ENCODE peak calls at places on chromosomes 6 and 20, in seven cellular contexts. One of them, this sample, is unnamed.

GRCh38 chr6:139743629-139744028 is 369.2 kb upstream of the CITED2 start:
- DNase-seq in posterior cingulate gyrus: no peak
- DNase-seq in stimulated activated naive CD8-positive, alpha-beta T cell treated with anti-CD3 and anti-CD28 coated beads, Interleukin-15, Interleukin-2, amounts not matched to agents 100 U/mL and 50 U/mL, for 24 hours: no peak
- DNase-seq in SW 1271: peak
- DNase-seq in stromal cell of bone marrow: peak
- DNase-seq in PC-9: peak
- DNase-seq in activated T-helper 2 cell treated with anti-CD3 and anti-CD28 coated beads, Interferon-gamma antibody, Interleukin-2, Interleukin-4, amounts not matched to agents 10 μg/mL and 5 μg/mL and 100 μg/mL, durations not matched to agents 14 hours and 24 hours and 36 hours: no peak
- DNase-seq in this sample: no peak

GRCh38 chr6:64250126-64250525 is 614.5 kb downstream of the PHF3 start:
- DNase-seq in posterior cingulate gyrus: no peak
- DNase-seq in stimulated activated naive CD8-positive, alpha-beta T cell treated with anti-CD3 and anti-CD28 coated beads, Interleukin-15, Interleukin-2, amounts not matched to agents 100 U/mL and 50 U/mL, for 24 hours: no peak
- DNase-seq in SW 1271: no peak
- DNase-seq in stromal cell of bone marrow: no peak
- DNase-seq in PC-9: no peak
- DNase-seq in activated T-helper 2 cell treated with anti-CD3 and anti-CD28 coated beads, Interferon-gamma antibody, Interleukin-2, Interleukin-4, amounts not matched to agents 10 μg/mL and 5 μg/mL and 100 μg/mL, durations not matched to agents 14 hours and 24 hours and 36 hours: no peak
- DNase-seq in this sample: no peak

GRCh38 chr6:121435444-121436069 is at the start of gene GJA1:
- DNase-seq in posterior cingulate gyrus: no peak
- DNase-seq in stimulated activated naive CD8-positive, alpha-beta T cell treated with anti-CD3 and anti-CD28 coated beads, Interleukin-15, Interleukin-2, amounts not matched to agents 100 U/mL and 50 U/mL, for 24 hours: no peak
- DNase-seq in SW 1271: no peak
- DNase-seq in stromal cell of bone marrow: peak
- DNase-seq in PC-9: no peak
- DNase-seq in activated T-helper 2 cell treated with anti-CD3 and anti-CD28 coated beads, Interferon-gamma antibody, Interleukin-2, Interleukin-4, amounts not matched to agents 10 μg/mL and 5 μg/mL and 100 μg/mL, durations not matched to agents 14 hours and 24 hours and 36 hours: no peak
- DNase-seq in this sample: no peak

GRCh38 chr20:6735913-6736845 is 31.3 kb upstream of the BMP2 start:
- DNase-seq in posterior cingulate gyrus: peak
- DNase-seq in stimulated activated naive CD8-positive, alpha-beta T cell treated with anti-CD3 and anti-CD28 coated beads, Interleukin-15, Interleukin-2, amounts not matched to agents 100 U/mL and 50 U/mL, for 24 hours: no peak
- DNase-seq in SW 1271: no peak
- DNase-seq in stromal cell of bone marrow: no peak
- DNase-seq in PC-9: no peak
- DNase-seq in activated T-helper 2 cell treated with anti-CD3 and anti-CD28 coated beads, Interferon-gamma antibody, Interleukin-2, Interleukin-4, amounts not matched to agents 10 μg/mL and 5 μg/mL and 100 μg/mL, durations not matched to agents 14 hours and 24 hours and 36 hours: no peak
- DNase-seq in this sample: peak

GRCh38 chr6:1215023-1215422 is 96.9 kb upstream of the FOXQ1 start:
- DNase-seq in posterior cingulate gyrus: no peak
- DNase-seq in stimulated activated naive CD8-positive, alpha-beta T cell treated with anti-CD3 and anti-CD28 coated beads, Interleukin-15, Interleukin-2, amounts not matched to agents 100 U/mL and 50 U/mL, for 24 hours: no peak
- DNase-seq in SW 1271: no peak
- DNase-seq in stromal cell of bone marrow: no peak
- DNase-seq in PC-9: no peak
- DNase-seq in activated T-helper 2 cell treated with anti-CD3 and anti-CD28 coated beads, Interferon-gamma antibody, Interleukin-2, Interleukin-4, amounts not matched to agents 10 μg/mL and 5 μg/mL and 100 μg/mL, durations not matched to agents 14 hours and 24 hours and 36 hours: no peak
- DNase-seq in this sample: no peak

GRCh38 chr20:63529180-63529860 is 7.9 kb downstream of the PTK6 start:
- DNase-seq in posterior cingulate gyrus: peak
- DNase-seq in stimulated activated naive CD8-positive, alpha-beta T cell treated with anti-CD3 and anti-CD28 coated beads, Interleukin-15, Interleukin-2, amounts not matched to agents 100 U/mL and 50 U/mL, for 24 hours: no peak
- DNase-seq in SW 1271: no peak
- DNase-seq in stromal cell of bone marrow: no peak
- DNase-seq in PC-9: no peak
- DNase-seq in activated T-helper 2 cell treated with anti-CD3 and anti-CD28 coated beads, Interferon-gamma antibody, Interleukin-2, Interleukin-4, amounts not matched to agents 10 μg/mL and 5 μg/mL and 100 μg/mL, durations not matched to agents 14 hours and 24 hours and 36 hours: no peak
- DNase-seq in this sample: no peak

GRCh38 chr6:137864812-137865508 is 2.1 kb upstream of the TNFAIP3 start:
- DNase-seq in posterior cingulate gyrus: no peak
- DNase-seq in stimulated activated naive CD8-positive, alpha-beta T cell treated with anti-CD3 and anti-CD28 coated beads, Interleukin-15, Interleukin-2, amounts not matched to agents 100 U/mL and 50 U/mL, for 24 hours: peak
- DNase-seq in SW 1271: no peak
- DNase-seq in stromal cell of bone marrow: no peak
- DNase-seq in PC-9: no peak
- DNase-seq in activated T-helper 2 cell treated with anti-CD3 and anti-CD28 coated beads, Interferon-gamma antibody, Interleukin-2, Interleukin-4, amounts not matched to agents 10 μg/mL and 5 μg/mL and 100 μg/mL, durations not matched to agents 14 hours and 24 hours and 36 hours: no peak
- DNase-seq in this sample: no peak

GRCh38 chr20:40644863-40645262 is 44.2 kb downstream of the MAFB start:
- DNase-seq in posterior cingulate gyrus: no peak
- DNase-seq in stimulated activated naive CD8-positive, alpha-beta T cell treated with anti-CD3 and anti-CD28 coated beads, Interleukin-15, Interleukin-2, amounts not matched to agents 100 U/mL and 50 U/mL, for 24 hours: no peak
- DNase-seq in SW 1271: no peak
- DNase-seq in stromal cell of bone marrow: no peak
- DNase-seq in PC-9: no peak
- DNase-seq in activated T-helper 2 cell treated with anti-CD3 and anti-CD28 coated beads, Interferon-gamma antibody, Interleukin-2, Interleukin-4, amounts not matched to agents 10 μg/mL and 5 μg/mL and 100 μg/mL, durations not matched to agents 14 hours and 24 hours and 36 hours: no peak
- DNase-seq in this sample: no peak

GRCh38 chr20:37968726-37969401 is 64.4 kb downstream of the TTI1 start:
- DNase-seq in posterior cingulate gyrus: no peak
- DNase-seq in stimulated activated naive CD8-positive, alpha-beta T cell treated with anti-CD3 and anti-CD28 coated beads, Interleukin-15, Interleukin-2, amounts not matched to agents 100 U/mL and 50 U/mL, for 24 hours: no peak
- DNase-seq in SW 1271: no peak
- DNase-seq in stromal cell of bone marrow: no peak
- DNase-seq in PC-9: no peak
- DNase-seq in activated T-helper 2 cell treated with anti-CD3 and anti-CD28 coated beads, Interferon-gamma antibody, Interleukin-2, Interleukin-4, amounts not matched to agents 10 μg/mL and 5 μg/mL and 100 μg/mL, durations not matched to agents 14 hours and 24 hours and 36 hours: no peak
- DNase-seq in this sample: no peak

GRCh38 chr6:106670236-106670635 is 40.9 kb downstream of the QRSL1 start:
- DNase-seq in posterior cingulate gyrus: no peak
- DNase-seq in stimulated activated naive CD8-positive, alpha-beta T cell treated with anti-CD3 and anti-CD28 coated beads, Interleukin-15, Interleukin-2, amounts not matched to agents 100 U/mL and 50 U/mL, for 24 hours: no peak
- DNase-seq in SW 1271: no peak
- DNase-seq in stromal cell of bone marrow: no peak
- DNase-seq in PC-9: no peak
- DNase-seq in activated T-helper 2 cell treated with anti-CD3 and anti-CD28 coated beads, Interferon-gamma antibody, Interleukin-2, Interleukin-4, amounts not matched to agents 10 μg/mL and 5 μg/mL and 100 μg/mL, durations not matched to agents 14 hours and 24 hours and 36 hours: no peak
- DNase-seq in this sample: no peak

GRCh38 chr6:6515691-6516607 is 72.6 kb upstream of the LY86 start:
- DNase-seq in posterior cingulate gyrus: no peak
- DNase-seq in stimulated activated naive CD8-positive, alpha-beta T cell treated with anti-CD3 and anti-CD28 coated beads, Interleukin-15, Interleukin-2, amounts not matched to agents 100 U/mL and 50 U/mL, for 24 hours: peak
- DNase-seq in SW 1271: no peak
- DNase-seq in stromal cell of bone marrow: no peak
- DNase-seq in PC-9: no peak
- DNase-seq in activated T-helper 2 cell treated with anti-CD3 and anti-CD28 coated beads, Interferon-gamma antibody, Interleukin-2, Interleukin-4, amounts not matched to agents 10 μg/mL and 5 μg/mL and 100 μg/mL, durations not matched to agents 14 hours and 24 hours and 36 hours: peak
- DNase-seq in this sample: no peak